ENCODE peak calls at places on chromosome 19, in five cellular contexts. B is CD4-positive, alpha-beta T cell; H is frontal cortex; A is activated CD4-positive, alpha-beta T cell treated with anti-CD3 and anti-CD28 coated beads, Interleukin-2, amount 10 ng/mL, durations not matched to agents 7 days and 5 days; L is H54. N is an unnamed sample.

GRCh38 chr19:30669329-30670010 is 297.3 kb downstream of the ZNF536 start:
- DNase-seq in A (peak), L (peak), H (no peak), B (peak), N (peak)

GRCh38 chr19:6734096-6734696 is 3.2 kb downstream of the GPR108 start:
- DNase-seq in L (no peak), B (no peak), A (no peak), H (no peak), N (no peak)

GRCh38 chr19:29971648-29972047 is 29.6 kb downstream of the URI1 start:
- DNase-seq in A (no peak), L (no peak), H (no peak), B (no peak), N (no peak)

GRCh38 chr19:39497850-39498261 is 891 bp upstream of the DLL3 start:
- DNase-seq in L (no peak), A (no peak), H (no peak), B (no peak), N (peak)

GRCh38 chr19:10255358-10255757 is 3.3 kb downstream of the MRPL4 start:
- DNase-seq in L (no peak), H (no peak), A (no peak), B (no peak), N (no peak)

GRCh38 chr19:29217591-29217990 is 4.6 kb upstream of the UQCRFS1 start:
- DNase-seq in H (no peak), A (no peak), L (no peak), B (no peak), N (no peak)

GRCh38 chr19:54084410-54084809 is 3.2 kb upstream of the TARM1 start:
- DNase-seq in H (no peak), L (no peak), B (no peak), A (no peak), N (no peak)

GRCh38 chr19:46731007-46731501 is 14.1 kb upstream of the PRKD2 start:
- DNase-seq in A (no peak), L (peak), B (no peak), H (no peak), N (no peak)

GRCh38 chr19:50553134-50553703 is 15.0 kb downstream of the LRRC4B start:
- DNase-seq in B (no peak), A (no peak), L (no peak), H (no peak), N (no peak)

GRCh38 chr19:18333680-18334079 is 6.7 kb upstream of the PGPEP1 start:
- DNase-seq in L (no peak), B (no peak), A (no peak), H (no peak), N (no peak)

GRCh38 chr19:49570997-49571676 is 9.2 kb downstream of the NOSIP start:
- DNase-seq in A (peak), H (no peak), L (no peak), B (no peak), N (peak)

GRCh38 chr19:35174226-35174625 is 19.7 kb downstream of the FXYD5 start:
- DNase-seq in H (no peak), A (peak), B (no peak), L (no peak), N (no peak)

GRCh38 chr19:15439078-15439799 is 10.5 kb downstream of the WIZ start:
- DNase-seq in L (no peak), B (no peak), H (no peak), A (no peak), N (no peak)

GRCh38 chr19:55383279-55383788 is 758 bp downstream of the TMEM238 start:
- DNase-seq in H (no peak), L (no peak), A (peak), B (no peak), N (no peak)

GRCh38 chr19:22634450-22634827 is 315 bp downstream of the ZNF492 start:
- DNase-seq in A (peak), H (no peak), B (no peak), L (no peak), N (no peak)

GRCh38 chr19:38786572-38787265 is 2.3 kb upstream of the LGALS7B start:
- DNase-seq in L (no peak), A (no peak), H (no peak), B (no peak), N (no peak)

GRCh38 chr19:5961969-5962945 is 15.7 kb downstream of the RANBP3 start:
- DNase-seq in H (no peak), A (peak), B (peak), L (no peak), N (peak)

GRCh38 chr19:1451916-1452801 is 2.2 kb downstream of the APC2 start:
- DNase-seq in L (no peak), A (no peak), H (peak), B (no peak), N (no peak)

GRCh38 chr19:5787554-5788182 is 3.1 kb upstream of the PRR22 start:
- DNase-seq in H (no peak), L (no peak), A (no peak), B (no peak), N (no peak)

GRCh38 chr19:3606690-3607289 is at the start of gene TBXA2R:
- DNase-seq in L (peak), B (no peak), H (peak), A (peak), N (no peak)

GRCh38 chr19:33691736-33692135 is 70.0 kb downstream of the CHST8 start:
- DNase-seq in L (no peak), H (no peak), B (no peak), A (no peak), N (no peak)

GRCh38 chr19:11481777-11482383 is 1.0 kb upstream of the ELAVL3 start:
- DNase-seq in L (peak), A (peak), H (peak), B (peak), N (peak)

GRCh38 chr19:4678881-4679379 is 8.8 kb upstream of the MYDGF start:
- DNase-seq in A (no peak), L (no peak), H (no peak), B (no peak), N (peak)

GRCh38 chr19:3591876-3592613 is 6.8 kb downstream of the GIPC3 start:
- DNase-seq in L (no peak), H (no peak), B (no peak), A (no peak), N (no peak)

GRCh38 chr19:45117167-45117594 is 24.2 kb downstream of the PPP1R37 start:
- DNase-seq in B (peak), H (no peak), A (peak), L (no peak), N (no peak)

GRCh38 chr19:947707-948533 is 22.1 kb downstream of the ARID3A start:
- DNase-seq in H (no peak), B (no peak), A (no peak), L (no peak), N (no peak)

GRCh38 chr19:54162241-54162805 is 2.8 kb upstream of the LENG1 start:
- DNase-seq in H (peak), B (peak), A (peak), L (peak), N (peak)